ENCODE peak calls at places on chromosomes 6 and 20, in nine cellular contexts. F, B, H, J, X, V, W, T and N are unnamed samples.
A peak's percentile ranks its signal among the peaks of the same experiment; 100 is the strongest.

GRCh38 chr20:31861346-31862156 is 8.8 kb downstream of the DUSP15 start:
- DNase-seq in F (peak; percentile 64), X (peak; percentile 71), W (peak; percentile 63), J (peak; percentile 47), T (peak; percentile 36), H (peak; percentile 35), V (no peak), B (peak; percentile 66), N (peak; percentile 50)

GRCh38 chr6:143060806-143061596 is at the start of gene AIG1:
- DNase-seq in W (no peak), H (peak; percentile 47), T (no peak), X (no peak), J (no peak), B (no peak), F (peak; percentile 79), V (peak; percentile 57), N (no peak)

GRCh38 chr6:46325561-46326525 is 155.1 kb upstream of the ENPP5 start:
- DNase-seq in F (no peak), W (no peak), B (peak; percentile 70), T (peak; percentile 28), X (peak; percentile 80), H (no peak), J (peak; percentile 87), V (peak; percentile 88), N (peak; percentile 92)

GRCh38 chr6:20708367-20709124 is 174.3 kb downstream of the CDKAL1 start:
- DNase-seq in H (no peak), J (peak; percentile 94), B (no peak), W (no peak), F (no peak), V (peak; percentile 96), X (no peak), T (peak; percentile 31), N (no peak)

GRCh38 chr6:138593100-138593877 is 94.0 kb upstream of the NHSL1 start:
- DNase-seq in F (peak; percentile 60), J (peak; percentile 98), T (peak; percentile 99), H (peak; percentile 64), V (peak; percentile 98), X (peak; percentile 98), W (peak; percentile 42), B (peak; percentile 100), N (no peak)

GRCh38 chr20:3165473-3166337 is 6.0 kb upstream of the FASTKD5 start:
- DNase-seq in H (no peak), F (no peak), B (no peak), W (no peak), V (no peak), T (peak; percentile 63), J (peak; percentile 16), X (peak; percentile 46), N (no peak)

GRCh38 chr20:36623444-36623843 is 17.9 kb downstream of the RAB5IF start:
- DNase-seq in T (no peak), F (no peak), X (no peak), H (no peak), B (no peak), J (no peak), W (no peak), V (no peak), N (no peak)

GRCh38 chr6:132357120-132357519 is 44.2 kb downstream of the MOXD1 start:
- DNase-seq in X (peak; percentile 69), W (no peak), J (peak; percentile 48), H (no peak), T (peak; percentile 66), B (peak; percentile 62), F (no peak), V (peak; percentile 33), N (no peak)

GRCh38 chr20:64080813-64081619 is 1.1 kb downstream of the OPRL1 start:
- DNase-seq in X (no peak), V (no peak), W (no peak), T (no peak), J (no peak), H (no peak), F (no peak), B (no peak), N (no peak)

GRCh38 chr20:64082821-64083379 is 1.3 kb downstream of the LKAAEAR1 start:
- DNase-seq in X (no peak), H (no peak), F (no peak), B (no peak), V (no peak), J (no peak), W (no peak), T (no peak), N (peak; percentile 64)

GRCh38 chr20:64081620-64081964 is 1.7 kb downstream of the OPRL1 start:
- DNase-seq in W (no peak), V (no peak), F (no peak), B (no peak), H (no peak), J (no peak), X (no peak), T (no peak), N (no peak)

GRCh38 chr20:64083380-64084208 is 604 bp downstream of the LKAAEAR1 start:
- DNase-seq in J (peak; percentile 79), W (peak; percentile 64), V (peak; percentile 63), X (peak; percentile 85), T (peak; percentile 67), F (peak; percentile 60), H (no peak), B (peak; percentile 80), N (peak; percentile 92)

DNA sequence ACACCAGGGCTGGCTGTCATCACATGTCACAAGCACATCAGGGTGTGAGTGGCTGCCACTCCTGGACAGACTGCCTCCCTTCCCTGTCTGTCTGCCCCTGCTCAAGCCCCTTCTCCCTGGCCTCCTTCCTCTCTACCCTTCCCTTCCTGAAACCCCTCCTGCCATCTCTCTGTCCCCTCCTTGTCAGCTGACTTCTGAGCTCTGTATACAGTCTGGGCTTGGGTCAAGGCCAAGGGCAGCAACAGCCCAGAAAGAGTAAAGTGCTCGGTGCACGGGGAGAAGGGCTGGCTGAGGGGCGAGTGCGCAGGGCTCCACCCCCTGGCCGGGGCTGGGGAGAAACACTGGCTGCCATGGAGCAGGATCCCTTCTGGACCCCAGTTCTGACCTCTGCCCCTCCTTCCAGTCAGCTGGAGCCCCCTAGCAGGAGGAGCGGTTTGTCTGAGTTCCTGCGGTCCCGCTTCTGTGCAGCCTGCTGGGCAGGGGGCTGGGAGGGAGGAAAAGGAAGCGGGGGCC is 2.0 kb downstream of the LKAAEAR1 start:
- DNase-seq in H (no peak), J (no peak), F (no peak), V (no peak), X (no peak), B (no peak), W (no peak), T (no peak), N (peak; percentile 65)
- H3K9ac ChIP-seq in H (no peak overlapping the region), J (no peak overlapping the region), F (no peak overlapping the region), V (no peak overlapping the region), X (no peak overlapping the region), B (no peak overlapping the region), W (peak overlapping the region; percentile 17), T (no peak overlapping the region), N (peak overlapping the region; percentile 99)

GRCh38 chr6:37705239-37706051 is 7.8 kb upstream of the MDGA1 start:
- DNase-seq in X (peak; percentile 94), V (peak; percentile 81), F (peak; percentile 73), H (no peak), J (peak; percentile 87), T (peak; percentile 73), B (peak; percentile 90), W (peak; percentile 61), N (peak; percentile 81)
- H3K9ac ChIP-seq in X (peak overlapping the region; percentile 73), V (peak overlapping the region; percentile 62), F (no peak overlapping the region), H (no peak overlapping the region), J (no peak overlapping the region), T (peak overlapping the region; percentile 11), B (peak overlapping the region; percentile 91), W (peak overlapping the region; percentile 79), N (peak overlapping the region; percentile 37)

GRCh38 chr6:105400501-105400900 is 2.4 kb downstream of the PREP start:
- DNase-seq in X (no peak), F (no peak), H (no peak), V (no peak), B (no peak), T (no peak), W (no peak), J (no peak), N (no peak)

GRCh38 chr6:105402090-105402980 is 547 bp downstream of the PREP start:
- DNase-seq in F (peak; percentile 59), W (no peak), V (peak; percentile 38), T (peak; percentile 36), B (peak; percentile 68), H (no peak), X (peak; percentile 70), J (peak; percentile 47), N (peak; percentile 74)

GRCh38 chr6:105398859-105399258 is 4.0 kb downstream of the PREP start:
- DNase-seq in X (no peak), H (no peak), W (no peak), B (no peak), T (no peak), F (no peak), J (no peak), V (no peak), N (no peak)

GRCh38 chr6:105401247-105402089 is 1.4 kb downstream of the PREP start:
- DNase-seq in X (peak; percentile 36), W (no peak), H (no peak), F (no peak), B (no peak), J (peak; percentile 12), T (peak; percentile 41), V (peak; percentile 7), N (no peak)

GRCh38 chr6:105402981-105403935 is at the start of gene PREP:
- DNase-seq in V (peak; percentile 68), B (peak; percentile 84), T (peak; percentile 81), W (peak; percentile 44), F (peak; percentile 87), X (peak; percentile 95), J (peak; percentile 86), H (peak; percentile 72), N (peak; percentile 95)
- H3K9ac ChIP-seq in V (peak within 1 kb of the TSS; percentile 86), B (peak within 1 kb of the TSS; percentile 93), T (peak within 1 kb of the TSS; percentile 88), W (peak within 1 kb of the TSS; percentile 94), F (peak within 1 kb of the TSS; percentile 85), X (peak within 1 kb of the TSS; percentile 84), J (peak within 1 kb of the TSS; percentile 79), H (peak within 1 kb of the TSS; percentile 79), N (peak within 1 kb of the TSS; percentile 88)

GRCh38 chr6:139944131-139944530 is 569.7 kb upstream of the CITED2 start:
- DNase-seq in H (no peak), W (no peak), F (no peak), V (no peak), J (no peak), T (no peak), B (no peak), X (no peak), N (no peak)

GRCh38 chr6:139944976-139945375 is 570.5 kb upstream of the CITED2 start:
- DNase-seq in T (no peak), J (no peak), H (no peak), W (no peak), F (no peak), V (no peak), X (no peak), B (no peak), N (no peak)

GRCh38 chr6:139941826-139942225 is 567.4 kb upstream of the CITED2 start:
- DNase-seq in X (no peak), W (no peak), H (no peak), V (no peak), T (no peak), F (no peak), J (no peak), B (no peak), N (no peak)

GRCh38 chr6:139942333-139942732 is 567.9 kb upstream of the CITED2 start:
- DNase-seq in B (no peak), V (no peak), W (no peak), H (no peak), T (no peak), F (no peak), X (no peak), J (no peak), N (no peak)

DNA sequence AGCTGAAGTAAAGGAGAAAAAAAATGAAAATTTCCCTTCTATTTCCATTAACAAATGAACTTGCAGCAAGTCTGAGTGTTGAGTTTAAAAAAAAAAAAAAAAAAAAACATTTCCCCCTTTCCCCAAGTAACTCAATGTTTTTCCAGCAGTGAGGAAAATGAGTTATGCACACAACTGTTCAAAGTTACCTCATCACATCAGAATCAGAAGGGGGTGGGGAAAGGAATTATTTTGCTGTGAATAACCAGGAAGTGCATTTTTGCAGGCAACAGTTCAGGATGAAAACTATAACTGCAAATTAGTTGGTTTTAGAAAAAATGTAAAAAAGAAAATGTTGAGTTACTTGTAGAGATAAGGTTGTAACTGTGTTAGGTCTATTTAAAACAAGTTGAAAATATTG is 568.9 kb upstream of the CITED2 start:
- DNase-seq in T (peak; percentile 89), X (peak; percentile 76), W (no peak), V (peak; percentile 96), B (peak; percentile 80), H (no peak), F (no peak), J (peak; percentile 97), N (no peak)
- H3K9ac ChIP-seq in T (no peak overlapping the region), X (no peak overlapping the region), W (no peak overlapping the region), V (peak overlapping the region; percentile 67), B (peak overlapping the region; percentile 72), H (no peak overlapping the region), F (no peak overlapping the region), J (no peak overlapping the region), N (no peak overlapping the region)